ENCODE peak calls at places on chromosomes 6 and 20, in seven cellular contexts. One of them, this sample, is unnamed.
A peak's percentile ranks its signal among the peaks of the same experiment; 100 is the strongest.

GRCh38 chr6:128768187-128768586 is 114.8 kb upstream of the LAMA2 start:
- DNase-seq in GF-D8: no peak
- DNase-seq in NCI-H446 treated with DMSO at 0.1 percent for 48 hours: no peak
- DNase-seq in AG10803: no peak
- DNase-seq in HS-27A: no peak
- DNase-seq in MCF 10A: no peak
- DNase-seq in tibial artery: no peak
- DNase-seq in this sample: no peak

GRCh38 chr6:38091626-38092025 is 272.1 kb downstream of the ZFAND3 start:
- DNase-seq in AG10803: no peak
- DNase-seq in MCF 10A: no peak
- DNase-seq in NCI-H446 treated with DMSO at 0.1 percent for 48 hours: no peak
- DNase-seq in HS-27A: no peak
- DNase-seq in GF-D8: no peak
- DNase-seq in tibial artery: no peak
- DNase-seq in this sample: no peak

GRCh38 chr6:3919130-3919628 is 70.0 kb downstream of the FAM50B start:
- DNase-seq in NCI-H446 treated with DMSO at 0.1 percent for 48 hours: no peak
- DNase-seq in AG10803: peak; percentile 96
- DNase-seq in tibial artery: no peak
- DNase-seq in HS-27A: peak; percentile 76
- DNase-seq in GF-D8: no peak
- DNase-seq in MCF 10A: peak; percentile 85
- DNase-seq in this sample: no peak

GRCh38 chr6:164741938-164742451 is 567.4 kb downstream of the C6orf118 start:
- DNase-seq in tibial artery: no peak
- DNase-seq in GF-D8: no peak
- DNase-seq in HS-27A: no peak
- DNase-seq in MCF 10A: no peak
- DNase-seq in AG10803: no peak
- DNase-seq in NCI-H446 treated with DMSO at 0.1 percent for 48 hours: no peak
- DNase-seq in this sample: no peak

GRCh38 chr6:11381801-11382513 is 149.5 kb upstream of the NEDD9 start:
- DNase-seq in MCF 10A: no peak
- DNase-seq in GF-D8: peak; percentile 93
- DNase-seq in NCI-H446 treated with DMSO at 0.1 percent for 48 hours: no peak
- DNase-seq in AG10803: no peak
- DNase-seq in HS-27A: no peak
- DNase-seq in tibial artery: no peak
- DNase-seq in this sample: no peak

GRCh38 chr6:31874084-31874670 is 4.6 kb downstream of the SLC44A4 start:
- DNase-seq in tibial artery: no peak
- DNase-seq in HS-27A: no peak
- DNase-seq in MCF 10A: no peak
- DNase-seq in NCI-H446 treated with DMSO at 0.1 percent for 48 hours: no peak
- DNase-seq in GF-D8: no peak
- DNase-seq in AG10803: no peak
- DNase-seq in this sample: no peak

GRCh38 chr6:56909115-56909907 is 45.6 kb upstream of the BEND6 start:
- DNase-seq in HS-27A: no peak
- DNase-seq in GF-D8: no peak
- DNase-seq in MCF 10A: no peak
- DNase-seq in tibial artery: no peak
- DNase-seq in NCI-H446 treated with DMSO at 0.1 percent for 48 hours: no peak
- DNase-seq in AG10803: no peak
- DNase-seq in this sample: no peak

GRCh38 chr6:5151955-5152401 is 66.8 kb downstream of the PPP1R3G start:
- DNase-seq in AG10803: peak; percentile 87
- DNase-seq in MCF 10A: peak; percentile 30
- DNase-seq in NCI-H446 treated with DMSO at 0.1 percent for 48 hours: no peak
- DNase-seq in GF-D8: no peak
- DNase-seq in tibial artery: no peak
- DNase-seq in HS-27A: peak; percentile 30
- DNase-seq in this sample: no peak

GRCh38 chr6:26064619-26065257 is 22.5 kb upstream of the HFE start:
- DNase-seq in HS-27A: no peak
- DNase-seq in MCF 10A: peak; percentile 67
- DNase-seq in GF-D8: no peak
- DNase-seq in tibial artery: no peak
- DNase-seq in AG10803: peak; percentile 59
- DNase-seq in NCI-H446 treated with DMSO at 0.1 percent for 48 hours: peak; percentile 23
- DNase-seq in this sample: no peak

GRCh38 chr6:31752739-31753319 is 9.6 kb upstream of the SAPCD1 start:
- DNase-seq in MCF 10A: peak; percentile 60
- DNase-seq in HS-27A: no peak
- DNase-seq in AG10803: peak; percentile 65
- DNase-seq in NCI-H446 treated with DMSO at 0.1 percent for 48 hours: no peak
- DNase-seq in tibial artery: no peak
- DNase-seq in GF-D8: no peak
- DNase-seq in this sample: no peak

GRCh38 chr6:28816909-28817807 is 106.6 kb downstream of the TRIM27 start:
- DNase-seq in GF-D8: no peak
- DNase-seq in NCI-H446 treated with DMSO at 0.1 percent for 48 hours: peak; percentile 57
- DNase-seq in tibial artery: no peak
- DNase-seq in MCF 10A: peak; percentile 76
- DNase-seq in AG10803: peak; percentile 64
- DNase-seq in HS-27A: peak; percentile 87
- DNase-seq in this sample: peak; percentile 57

GRCh38 chr20:22794200-22794599 is 209.8 kb upstream of the FOXA2 start:
- DNase-seq in NCI-H446 treated with DMSO at 0.1 percent for 48 hours: no peak
- DNase-seq in AG10803: no peak
- DNase-seq in tibial artery: no peak
- DNase-seq in HS-27A: no peak
- DNase-seq in GF-D8: no peak
- DNase-seq in MCF 10A: no peak
- DNase-seq in this sample: no peak

GRCh38 chr6:116737004-116737403 is 28.5 kb downstream of the FAM162B start:
- DNase-seq in tibial artery: no peak
- DNase-seq in AG10803: no peak
- DNase-seq in NCI-H446 treated with DMSO at 0.1 percent for 48 hours: no peak
- DNase-seq in MCF 10A: no peak
- DNase-seq in GF-D8: no peak
- DNase-seq in HS-27A: no peak
- DNase-seq in this sample: no peak

GRCh38 chr6:45398075-45398817 is 20.5 kb upstream of the SUPT3H start:
- DNase-seq in GF-D8: no peak
- DNase-seq in MCF 10A: peak; percentile 49
- DNase-seq in tibial artery: no peak
- DNase-seq in HS-27A: no peak
- DNase-seq in NCI-H446 treated with DMSO at 0.1 percent for 48 hours: no peak
- DNase-seq in AG10803: no peak
- DNase-seq in this sample: no peak

GRCh38 chr6:12572884-12573824 is 143.4 kb upstream of the PHACTR1 start:
- DNase-seq in MCF 10A: peak; percentile 65
- DNase-seq in AG10803: peak; percentile 92
- DNase-seq in HS-27A: peak; percentile 99
- DNase-seq in NCI-H446 treated with DMSO at 0.1 percent for 48 hours: peak; percentile 20
- DNase-seq in GF-D8: no peak
- DNase-seq in tibial artery: no peak
- DNase-seq in this sample: no peak

GRCh38 chr6:53441761-53442160 is 93.0 kb upstream of the ELOVL5 start:
- DNase-seq in AG10803: peak; percentile 51
- DNase-seq in tibial artery: no peak
- DNase-seq in NCI-H446 treated with DMSO at 0.1 percent for 48 hours: no peak
- DNase-seq in GF-D8: no peak
- DNase-seq in MCF 10A: no peak
- DNase-seq in HS-27A: no peak
- DNase-seq in this sample: no peak

GRCh38 chr20:371755-372542 is 8.6 kb upstream of the TRIB3 start:
- DNase-seq in tibial artery: no peak
- DNase-seq in HS-27A: no peak
- DNase-seq in NCI-H446 treated with DMSO at 0.1 percent for 48 hours: no peak
- DNase-seq in AG10803: peak; percentile 93
- DNase-seq in GF-D8: peak; percentile 85
- DNase-seq in MCF 10A: peak; percentile 100
- DNase-seq in this sample: peak; percentile 85

GRCh38 chr6:21026576-21027273 is 492.5 kb downstream of the CDKAL1 start:
- DNase-seq in GF-D8: no peak
- DNase-seq in MCF 10A: no peak
- DNase-seq in HS-27A: no peak
- DNase-seq in NCI-H446 treated with DMSO at 0.1 percent for 48 hours: no peak
- DNase-seq in AG10803: peak; percentile 54
- DNase-seq in tibial artery: no peak
- DNase-seq in this sample: no peak

GRCh38 chr6:160347259-160348208 is 644 bp upstream of the SLC22A3 start:
- DNase-seq in HS-27A: no peak
- DNase-seq in AG10803: no peak
- DNase-seq in tibial artery: no peak
- DNase-seq in NCI-H446 treated with DMSO at 0.1 percent for 48 hours: no peak
- DNase-seq in GF-D8: no peak
- DNase-seq in MCF 10A: no peak
- DNase-seq in this sample: peak; percentile 61

GRCh38 chr6:168468046-168468445 is 27.1 kb downstream of the SMOC2 start:
- DNase-seq in AG10803: no peak
- DNase-seq in HS-27A: no peak
- DNase-seq in NCI-H446 treated with DMSO at 0.1 percent for 48 hours: no peak
- DNase-seq in MCF 10A: no peak
- DNase-seq in GF-D8: no peak
- DNase-seq in tibial artery: no peak
- DNase-seq in this sample: no peak

GRCh38 chr20:45293041-45294002 is 13.3 kb upstream of the RBPJL start:
- DNase-seq in NCI-H446 treated with DMSO at 0.1 percent for 48 hours: peak; percentile 56
- DNase-seq in MCF 10A: peak; percentile 79
- DNase-seq in tibial artery: peak; percentile 86
- DNase-seq in HS-27A: peak; percentile 84
- DNase-seq in GF-D8: no peak
- DNase-seq in AG10803: peak; percentile 54
- DNase-seq in this sample: peak; percentile 94

GRCh38 chr6:161139766-161140553 is 133.9 kb downstream of the AGPAT4 start:
- DNase-seq in HS-27A: no peak
- DNase-seq in AG10803: no peak
- DNase-seq in GF-D8: no peak
- DNase-seq in NCI-H446 treated with DMSO at 0.1 percent for 48 hours: no peak
- DNase-seq in MCF 10A: peak; percentile 55
- DNase-seq in tibial artery: no peak
- DNase-seq in this sample: no peak

GRCh38 chr20:35443003-35443402 is 5.0 kb upstream of the GDF5 start:
- DNase-seq in HS-27A: peak; percentile 68
- DNase-seq in tibial artery: no peak
- DNase-seq in NCI-H446 treated with DMSO at 0.1 percent for 48 hours: no peak
- DNase-seq in AG10803: peak; percentile 85
- DNase-seq in GF-D8: no peak
- DNase-seq in MCF 10A: peak; percentile 58
- DNase-seq in this sample: no peak

GRCh38 chr6:166084951-166085350 is 82.7 kb downstream of the TBXT start:
- DNase-seq in MCF 10A: no peak
- DNase-seq in AG10803: no peak
- DNase-seq in HS-27A: no peak
- DNase-seq in GF-D8: no peak
- DNase-seq in NCI-H446 treated with DMSO at 0.1 percent for 48 hours: no peak
- DNase-seq in tibial artery: no peak
- DNase-seq in this sample: no peak

GRCh38 chr6:168542301-168542700 is 101.3 kb downstream of the SMOC2 start:
- DNase-seq in AG10803: no peak
- DNase-seq in NCI-H446 treated with DMSO at 0.1 percent for 48 hours: no peak
- DNase-seq in tibial artery: no peak
- DNase-seq in HS-27A: no peak
- DNase-seq in MCF 10A: no peak
- DNase-seq in GF-D8: no peak
- DNase-seq in this sample: no peak

GRCh38 chr6:132684998-132685397 is 26.0 kb upstream of the TAAR1 start:
- DNase-seq in MCF 10A: no peak
- DNase-seq in HS-27A: no peak
- DNase-seq in GF-D8: no peak
- DNase-seq in AG10803: no peak
- DNase-seq in NCI-H446 treated with DMSO at 0.1 percent for 48 hours: no peak
- DNase-seq in tibial artery: no peak
- DNase-seq in this sample: no peak

GRCh38 chr6:153003294-153003645 is 761 bp upstream of the MTRF1L start:
- DNase-seq in tibial artery: no peak
- DNase-seq in MCF 10A: peak; percentile 37
- DNase-seq in HS-27A: no peak
- DNase-seq in GF-D8: no peak
- DNase-seq in NCI-H446 treated with DMSO at 0.1 percent for 48 hours: no peak
- DNase-seq in AG10803: no peak
- DNase-seq in this sample: no peak

GRCh38 chr20:59788811-59789210 is 144.6 kb downstream of the SYCP2 start:
- DNase-seq in GF-D8: no peak
- DNase-seq in NCI-H446 treated with DMSO at 0.1 percent for 48 hours: no peak
- DNase-seq in MCF 10A: no peak
- DNase-seq in tibial artery: no peak
- DNase-seq in HS-27A: no peak
- DNase-seq in AG10803: no peak
- DNase-seq in this sample: no peak

GRCh38 chr20:21177767-21178166 is 51.9 kb downstream of the KIZ start:
- DNase-seq in MCF 10A: no peak
- DNase-seq in HS-27A: no peak
- DNase-seq in AG10803: no peak
- DNase-seq in GF-D8: no peak
- DNase-seq in tibial artery: no peak
- DNase-seq in NCI-H446 treated with DMSO at 0.1 percent for 48 hours: no peak
- DNase-seq in this sample: no peak

GRCh38 chr6:145887969-145888368 is 73.4 kb upstream of the FBXO30 start:
- DNase-seq in AG10803: peak; percentile 15
- DNase-seq in NCI-H446 treated with DMSO at 0.1 percent for 48 hours: no peak
- DNase-seq in HS-27A: no peak
- DNase-seq in GF-D8: no peak
- DNase-seq in tibial artery: no peak
- DNase-seq in MCF 10A: peak; percentile 10
- DNase-seq in this sample: no peak

GRCh38 chr20:1324598-1325172 is 4.3 kb downstream of the SDCBP2 start:
- DNase-seq in HS-27A: no peak
- DNase-seq in MCF 10A: no peak
- DNase-seq in tibial artery: peak; percentile 62
- DNase-seq in NCI-H446 treated with DMSO at 0.1 percent for 48 hours: no peak
- DNase-seq in AG10803: peak; percentile 68
- DNase-seq in GF-D8: no peak
- DNase-seq in this sample: no peak

GRCh38 chr6:3163248-3163594 is 5.9 kb upstream of the TUBB2A start:
- DNase-seq in NCI-H446 treated with DMSO at 0.1 percent for 48 hours: no peak
- DNase-seq in AG10803: no peak
- DNase-seq in MCF 10A: peak; percentile 16
- DNase-seq in tibial artery: no peak
- DNase-seq in HS-27A: no peak
- DNase-seq in GF-D8: peak; percentile 23
- DNase-seq in this sample: no peak

GRCh38 chr20:32455171-32455900 is 97.2 kb downstream of the ASXL1 start:
- DNase-seq in HS-27A: no peak
- DNase-seq in AG10803: no peak
- DNase-seq in MCF 10A: no peak
- DNase-seq in GF-D8: no peak
- DNase-seq in tibial artery: no peak
- DNase-seq in NCI-H446 treated with DMSO at 0.1 percent for 48 hours: no peak
- DNase-seq in this sample: no peak

GRCh38 chr20:235891-236290 is 8.8 kb downstream of the DEFB129 start:
- DNase-seq in HS-27A: no peak
- DNase-seq in AG10803: peak; percentile 30
- DNase-seq in tibial artery: no peak
- DNase-seq in MCF 10A: peak; percentile 47
- DNase-seq in GF-D8: no peak
- DNase-seq in NCI-H446 treated with DMSO at 0.1 percent for 48 hours: no peak
- DNase-seq in this sample: no peak

GRCh38 chr20:45300961-45301360 is 5.7 kb upstream of the RBPJL start:
- DNase-seq in AG10803: no peak
- DNase-seq in MCF 10A: peak; percentile 42
- DNase-seq in NCI-H446 treated with DMSO at 0.1 percent for 48 hours: no peak
- DNase-seq in GF-D8: no peak
- DNase-seq in HS-27A: no peak
- DNase-seq in tibial artery: no peak
- DNase-seq in this sample: peak; percentile 85

GRCh38 chr6:2921520-2922115 is 18.5 kb upstream of the SERPINB9 start:
- DNase-seq in GF-D8: no peak
- DNase-seq in tibial artery: no peak
- DNase-seq in AG10803: no peak
- DNase-seq in NCI-H446 treated with DMSO at 0.1 percent for 48 hours: no peak
- DNase-seq in HS-27A: no peak
- DNase-seq in MCF 10A: no peak
- DNase-seq in this sample: no peak

GRCh38 chr6:37695857-37696219 is 1.8 kb downstream of the MDGA1 start:
- DNase-seq in GF-D8: no peak
- DNase-seq in AG10803: peak; percentile 13
- DNase-seq in HS-27A: no peak
- DNase-seq in NCI-H446 treated with DMSO at 0.1 percent for 48 hours: no peak
- DNase-seq in tibial artery: no peak
- DNase-seq in MCF 10A: no peak
- DNase-seq in this sample: no peak

GRCh38 chr6:76490456-76490855 is 418.0 kb upstream of the IMPG1 start:
- DNase-seq in tibial artery: no peak
- DNase-seq in HS-27A: no peak
- DNase-seq in GF-D8: no peak
- DNase-seq in MCF 10A: peak; percentile 58
- DNase-seq in AG10803: no peak
- DNase-seq in NCI-H446 treated with DMSO at 0.1 percent for 48 hours: no peak
- DNase-seq in this sample: no peak

This sample was measured in HuH-7.5.